ENCODE peak calls at places on chromosomes 4 and X, in ten cellular contexts. One of them, this sample, is unnamed.

GRCh38 chr4:11724731-11725130 is 296.0 kb upstream of the HS3ST1 start:
- DNase-seq in GOT3: no peak
- DNase-seq in bronchial epithelial cell: peak
- DNase-seq in foreskin keratinocyte: peak
- DNase-seq in right lobe of liver: no peak
- DNase-seq in SJSA1: no peak
- DNase-seq in left ventricle myocardium inferior: no peak
- DNase-seq in stimulated activated CD8-positive, alpha-beta memory T cell treated with anti-CD3 and anti-CD28 coated beads, Interleukin-4, amount 100 ng/mL, for 4 hours: no peak
- DNase-seq in astrocyte of the cerebellum: peak
- DNase-seq in activated T-helper 1 cell treated with anti-CD3 and anti-CD28 coated beads, Interleukin-2, amount 50 U/mL, for 16 hours: no peak
- DNase-seq in this sample: no peak

GRCh38 chrX:20988118-20988517 is 386.1 kb upstream of the CNKSR2 start:
- DNase-seq in GOT3: no peak
- DNase-seq in bronchial epithelial cell: peak
- DNase-seq in foreskin keratinocyte: no peak
- DNase-seq in right lobe of liver: no peak
- DNase-seq in SJSA1: no peak
- DNase-seq in left ventricle myocardium inferior: no peak
- DNase-seq in stimulated activated CD8-positive, alpha-beta memory T cell treated with anti-CD3 and anti-CD28 coated beads, Interleukin-4, amount 100 ng/mL, for 4 hours: no peak
- DNase-seq in astrocyte of the cerebellum: peak
- DNase-seq in activated T-helper 1 cell treated with anti-CD3 and anti-CD28 coated beads, Interleukin-2, amount 50 U/mL, for 16 hours: no peak
- DNase-seq in this sample: no peak

GRCh38 chrX:7147431-7147977 is at the start of gene STS:
- DNase-seq in GOT3: peak
- DNase-seq in bronchial epithelial cell: no peak
- DNase-seq in foreskin keratinocyte: no peak
- DNase-seq in right lobe of liver: peak
- DNase-seq in SJSA1: peak
- DNase-seq in left ventricle myocardium inferior: peak
- DNase-seq in stimulated activated CD8-positive, alpha-beta memory T cell treated with anti-CD3 and anti-CD28 coated beads, Interleukin-4, amount 100 ng/mL, for 4 hours: no peak
- DNase-seq in astrocyte of the cerebellum: no peak
- DNase-seq in activated T-helper 1 cell treated with anti-CD3 and anti-CD28 coated beads, Interleukin-2, amount 50 U/mL, for 16 hours: peak
- DNase-seq in this sample: no peak

GRCh38 chrX:18984381-18985185 is 669 bp upstream of the PHKA2 start:
- DNase-seq in GOT3: peak
- DNase-seq in bronchial epithelial cell: peak
- DNase-seq in foreskin keratinocyte: peak
- DNase-seq in right lobe of liver: peak
- DNase-seq in SJSA1: peak
- DNase-seq in left ventricle myocardium inferior: peak
- DNase-seq in stimulated activated CD8-positive, alpha-beta memory T cell treated with anti-CD3 and anti-CD28 coated beads, Interleukin-4, amount 100 ng/mL, for 4 hours: peak
- DNase-seq in astrocyte of the cerebellum: no peak
- DNase-seq in activated T-helper 1 cell treated with anti-CD3 and anti-CD28 coated beads, Interleukin-2, amount 50 U/mL, for 16 hours: peak
- DNase-seq in this sample: peak

GRCh38 chrX:2870650-2871049 is 41.9 kb downstream of the GYG2 start:
- DNase-seq in GOT3: no peak
- DNase-seq in bronchial epithelial cell: no peak
- DNase-seq in foreskin keratinocyte: no peak
- DNase-seq in right lobe of liver: no peak
- DNase-seq in SJSA1: no peak
- DNase-seq in left ventricle myocardium inferior: no peak
- DNase-seq in stimulated activated CD8-positive, alpha-beta memory T cell treated with anti-CD3 and anti-CD28 coated beads, Interleukin-4, amount 100 ng/mL, for 4 hours: no peak
- DNase-seq in astrocyte of the cerebellum: no peak
- DNase-seq in activated T-helper 1 cell treated with anti-CD3 and anti-CD28 coated beads, Interleukin-2, amount 50 U/mL, for 16 hours: no peak
- DNase-seq in this sample: no peak

GRCh38 chr4:140112576-140112975 is 41.4 kb downstream of the MAML3 start:
- DNase-seq in GOT3: no peak
- DNase-seq in bronchial epithelial cell: no peak
- DNase-seq in foreskin keratinocyte: no peak
- DNase-seq in right lobe of liver: no peak
- DNase-seq in SJSA1: no peak
- DNase-seq in left ventricle myocardium inferior: no peak
- DNase-seq in stimulated activated CD8-positive, alpha-beta memory T cell treated with anti-CD3 and anti-CD28 coated beads, Interleukin-4, amount 100 ng/mL, for 4 hours: no peak
- DNase-seq in astrocyte of the cerebellum: no peak
- DNase-seq in activated T-helper 1 cell treated with anti-CD3 and anti-CD28 coated beads, Interleukin-2, amount 50 U/mL, for 16 hours: no peak
- DNase-seq in this sample: no peak

GRCh38 chr4:8290701-8290970 is 21.1 kb downstream of the HTRA3 start:
- DNase-seq in GOT3: no peak
- DNase-seq in bronchial epithelial cell: no peak
- DNase-seq in foreskin keratinocyte: no peak
- DNase-seq in right lobe of liver: no peak
- DNase-seq in SJSA1: no peak
- DNase-seq in left ventricle myocardium inferior: no peak
- DNase-seq in stimulated activated CD8-positive, alpha-beta memory T cell treated with anti-CD3 and anti-CD28 coated beads, Interleukin-4, amount 100 ng/mL, for 4 hours: no peak
- DNase-seq in astrocyte of the cerebellum: no peak
- DNase-seq in activated T-helper 1 cell treated with anti-CD3 and anti-CD28 coated beads, Interleukin-2, amount 50 U/mL, for 16 hours: no peak
- DNase-seq in this sample: no peak

GRCh38 chr4:92599044-92599443 is 295.3 kb downstream of the GRID2 start:
- DNase-seq in GOT3: no peak
- DNase-seq in bronchial epithelial cell: peak
- DNase-seq in foreskin keratinocyte: peak
- DNase-seq in right lobe of liver: no peak
- DNase-seq in SJSA1: no peak
- DNase-seq in left ventricle myocardium inferior: no peak
- DNase-seq in stimulated activated CD8-positive, alpha-beta memory T cell treated with anti-CD3 and anti-CD28 coated beads, Interleukin-4, amount 100 ng/mL, for 4 hours: no peak
- DNase-seq in astrocyte of the cerebellum: no peak
- DNase-seq in activated T-helper 1 cell treated with anti-CD3 and anti-CD28 coated beads, Interleukin-2, amount 50 U/mL, for 16 hours: no peak
- DNase-seq in this sample: no peak

GRCh38 chrX:71618303-71618721 is at the start of gene CXCR3:
- DNase-seq in GOT3: no peak
- DNase-seq in bronchial epithelial cell: no peak
- DNase-seq in foreskin keratinocyte: no peak
- DNase-seq in right lobe of liver: peak
- DNase-seq in SJSA1: no peak
- DNase-seq in left ventricle myocardium inferior: peak
- DNase-seq in stimulated activated CD8-positive, alpha-beta memory T cell treated with anti-CD3 and anti-CD28 coated beads, Interleukin-4, amount 100 ng/mL, for 4 hours: peak
- DNase-seq in astrocyte of the cerebellum: no peak
- DNase-seq in activated T-helper 1 cell treated with anti-CD3 and anti-CD28 coated beads, Interleukin-2, amount 50 U/mL, for 16 hours: no peak
- DNase-seq in this sample: no peak

GRCh38 chr4:168725935-168726334 is 229.1 kb downstream of the PALLD start:
- DNase-seq in GOT3: no peak
- DNase-seq in bronchial epithelial cell: no peak
- DNase-seq in foreskin keratinocyte: no peak
- DNase-seq in right lobe of liver: no peak
- DNase-seq in SJSA1: no peak
- DNase-seq in left ventricle myocardium inferior: no peak
- DNase-seq in stimulated activated CD8-positive, alpha-beta memory T cell treated with anti-CD3 and anti-CD28 coated beads, Interleukin-4, amount 100 ng/mL, for 4 hours: no peak
- DNase-seq in astrocyte of the cerebellum: no peak
- DNase-seq in activated T-helper 1 cell treated with anti-CD3 and anti-CD28 coated beads, Interleukin-2, amount 50 U/mL, for 16 hours: no peak
- DNase-seq in this sample: no peak

GRCh38 chr4:127055349-127055748 is 577.4 kb upstream of the INTU start:
- DNase-seq in GOT3: no peak
- DNase-seq in bronchial epithelial cell: peak
- DNase-seq in foreskin keratinocyte: no peak
- DNase-seq in right lobe of liver: no peak
- DNase-seq in SJSA1: no peak
- DNase-seq in left ventricle myocardium inferior: no peak
- DNase-seq in stimulated activated CD8-positive, alpha-beta memory T cell treated with anti-CD3 and anti-CD28 coated beads, Interleukin-4, amount 100 ng/mL, for 4 hours: no peak
- DNase-seq in astrocyte of the cerebellum: peak
- DNase-seq in activated T-helper 1 cell treated with anti-CD3 and anti-CD28 coated beads, Interleukin-2, amount 50 U/mL, for 16 hours: no peak
- DNase-seq in this sample: no peak

GRCh38 chrX:5236096-5236495 is 992.6 kb downstream of the NLGN4X start:
- DNase-seq in GOT3: no peak
- DNase-seq in bronchial epithelial cell: no peak
- DNase-seq in foreskin keratinocyte: no peak
- DNase-seq in right lobe of liver: no peak
- DNase-seq in SJSA1: no peak
- DNase-seq in left ventricle myocardium inferior: no peak
- DNase-seq in stimulated activated CD8-positive, alpha-beta memory T cell treated with anti-CD3 and anti-CD28 coated beads, Interleukin-4, amount 100 ng/mL, for 4 hours: no peak
- DNase-seq in astrocyte of the cerebellum: no peak
- DNase-seq in activated T-helper 1 cell treated with anti-CD3 and anti-CD28 coated beads, Interleukin-2, amount 50 U/mL, for 16 hours: no peak
- DNase-seq in this sample: no peak

GRCh38 chr4:89276296-89276695 is 31.3 kb downstream of the GPRIN3 start:
- DNase-seq in GOT3: no peak
- DNase-seq in bronchial epithelial cell: no peak
- DNase-seq in foreskin keratinocyte: no peak
- DNase-seq in right lobe of liver: no peak
- DNase-seq in SJSA1: no peak
- DNase-seq in left ventricle myocardium inferior: no peak
- DNase-seq in stimulated activated CD8-positive, alpha-beta memory T cell treated with anti-CD3 and anti-CD28 coated beads, Interleukin-4, amount 100 ng/mL, for 4 hours: no peak
- DNase-seq in astrocyte of the cerebellum: no peak
- DNase-seq in activated T-helper 1 cell treated with anti-CD3 and anti-CD28 coated beads, Interleukin-2, amount 50 U/mL, for 16 hours: no peak
- DNase-seq in this sample: no peak

GRCh38 chrX:16469870-16470269 is 180.1 kb upstream of the S100G start:
- DNase-seq in GOT3: no peak
- DNase-seq in bronchial epithelial cell: no peak
- DNase-seq in foreskin keratinocyte: no peak
- DNase-seq in right lobe of liver: no peak
- DNase-seq in SJSA1: no peak
- DNase-seq in left ventricle myocardium inferior: no peak
- DNase-seq in stimulated activated CD8-positive, alpha-beta memory T cell treated with anti-CD3 and anti-CD28 coated beads, Interleukin-4, amount 100 ng/mL, for 4 hours: no peak
- DNase-seq in astrocyte of the cerebellum: no peak
- DNase-seq in activated T-helper 1 cell treated with anti-CD3 and anti-CD28 coated beads, Interleukin-2, amount 50 U/mL, for 16 hours: no peak
- DNase-seq in this sample: no peak

GRCh38 chr4:183659919-183660318 is 826 bp downstream of the TRAPPC11 start:
- DNase-seq in GOT3: no peak
- DNase-seq in bronchial epithelial cell: peak
- DNase-seq in foreskin keratinocyte: no peak
- DNase-seq in right lobe of liver: no peak
- DNase-seq in SJSA1: no peak
- DNase-seq in left ventricle myocardium inferior: no peak
- DNase-seq in stimulated activated CD8-positive, alpha-beta memory T cell treated with anti-CD3 and anti-CD28 coated beads, Interleukin-4, amount 100 ng/mL, for 4 hours: no peak
- DNase-seq in astrocyte of the cerebellum: no peak
- DNase-seq in activated T-helper 1 cell treated with anti-CD3 and anti-CD28 coated beads, Interleukin-2, amount 50 U/mL, for 16 hours: no peak
- DNase-seq in this sample: no peak

GRCh38 chr4:68288046-68288740 is 42.7 kb upstream of the TMPRSS11B start:
- DNase-seq in GOT3: no peak
- DNase-seq in bronchial epithelial cell: no peak
- DNase-seq in foreskin keratinocyte: no peak
- DNase-seq in right lobe of liver: no peak
- DNase-seq in SJSA1: no peak
- DNase-seq in left ventricle myocardium inferior: no peak
- DNase-seq in stimulated activated CD8-positive, alpha-beta memory T cell treated with anti-CD3 and anti-CD28 coated beads, Interleukin-4, amount 100 ng/mL, for 4 hours: no peak
- DNase-seq in astrocyte of the cerebellum: no peak
- DNase-seq in activated T-helper 1 cell treated with anti-CD3 and anti-CD28 coated beads, Interleukin-2, amount 50 U/mL, for 16 hours: no peak
- DNase-seq in this sample: no peak

GRCh38 chr4:79823148-79823763 is 249.8 kb downstream of the ANTXR2 start:
- DNase-seq in GOT3: no peak
- DNase-seq in bronchial epithelial cell: no peak
- DNase-seq in foreskin keratinocyte: no peak
- DNase-seq in right lobe of liver: no peak
- DNase-seq in SJSA1: no peak
- DNase-seq in left ventricle myocardium inferior: no peak
- DNase-seq in stimulated activated CD8-positive, alpha-beta memory T cell treated with anti-CD3 and anti-CD28 coated beads, Interleukin-4, amount 100 ng/mL, for 4 hours: no peak
- DNase-seq in astrocyte of the cerebellum: peak
- DNase-seq in activated T-helper 1 cell treated with anti-CD3 and anti-CD28 coated beads, Interleukin-2, amount 50 U/mL, for 16 hours: no peak
- DNase-seq in this sample: no peak

GRCh38 chr4:66558651-66559050 is 888.4 kb upstream of the EPHA5 start:
- DNase-seq in GOT3: no peak
- DNase-seq in bronchial epithelial cell: no peak
- DNase-seq in foreskin keratinocyte: no peak
- DNase-seq in right lobe of liver: no peak
- DNase-seq in SJSA1: no peak
- DNase-seq in left ventricle myocardium inferior: no peak
- DNase-seq in stimulated activated CD8-positive, alpha-beta memory T cell treated with anti-CD3 and anti-CD28 coated beads, Interleukin-4, amount 100 ng/mL, for 4 hours: no peak
- DNase-seq in astrocyte of the cerebellum: no peak
- DNase-seq in activated T-helper 1 cell treated with anti-CD3 and anti-CD28 coated beads, Interleukin-2, amount 50 U/mL, for 16 hours: no peak
- DNase-seq in this sample: no peak

GRCh38 chr4:112279025-112279881 is 6.5 kb downstream of the TIFA start:
- DNase-seq in GOT3: no peak
- DNase-seq in bronchial epithelial cell: no peak
- DNase-seq in foreskin keratinocyte: no peak
- DNase-seq in right lobe of liver: no peak
- DNase-seq in SJSA1: no peak
- DNase-seq in left ventricle myocardium inferior: no peak
- DNase-seq in stimulated activated CD8-positive, alpha-beta memory T cell treated with anti-CD3 and anti-CD28 coated beads, Interleukin-4, amount 100 ng/mL, for 4 hours: no peak
- DNase-seq in astrocyte of the cerebellum: no peak
- DNase-seq in activated T-helper 1 cell treated with anti-CD3 and anti-CD28 coated beads, Interleukin-2, amount 50 U/mL, for 16 hours: no peak
- DNase-seq in this sample: no peak

This sample was measured in thoracic aorta.